ENCODE peak calls at places on chromosome 10, in nine cellular contexts. E is heart right ventricle, Z is hepatocyte, U is IMR-90, N is tibial artery, I is kidney, J is colonic mucosa, Y is lung, Q is neural progenitor cell. O is an unnamed sample. For H3K4me1, the result is how much of the 10 kb centered on the place peaks cover.

GRCh38 chr10:48623607-48624132 is 18.8 kb upstream of the ARHGAP22 start:
- DNase-seq in Z (no peak), I (no peak), Q (no peak), U (no peak), J (no peak), E (no peak), Y (no peak), N (no peak), O (no peak)

GRCh38 chr10:115566867-115567266 is 473.7 kb downstream of the ATRNL1 start:
- DNase-seq in Y (no peak), Q (no peak), E (no peak), J (no peak), I (no peak), Z (no peak), N (no peak), U (no peak), O (no peak)

GRCh38 chr10:19816420-19817250 is at the start of gene PLXDC2:
- DNase-seq in Q (peak), N (peak), Y (peak), E (peak), U (peak), Z (peak), J (peak), I (peak), O (peak)

GRCh38 chr10:129193148-129193547 is 273.9 kb upstream of the MGMT start:
- DNase-seq in Q (no peak), U (no peak), Z (no peak), Y (no peak), E (no peak), I (no peak), J (no peak), N (peak), O (no peak)

GRCh38 chr10:109861051-109861450 is 62.3 kb downstream of the XPNPEP1 start:
- DNase-seq in U (no peak), N (no peak), Q (no peak), Z (no peak), I (no peak), Y (no peak), E (no peak), J (no peak), O (no peak)

GRCh38 chr10:113104071-113104470 is 154.0 kb downstream of the TCF7L2 start:
- DNase-seq in Q (no peak), N (no peak), U (no peak), Y (no peak), Z (no peak), J (no peak), E (no peak), I (no peak), O (no peak)

GRCh38 chr10:122931088-122931958 is 20.9 kb downstream of the FAM24A start:
- DNase-seq in Y (no peak), J (no peak), N (no peak), Q (no peak), U (peak), I (no peak), Z (no peak), E (no peak), O (no peak)

GRCh38 chr10:120632047-120632446 is 175.0 kb downstream of the PLPP4 start:
- DNase-seq in Q (no peak), U (no peak), J (no peak), N (no peak), Y (no peak), E (no peak), I (no peak), Z (no peak), O (no peak)

GRCh38 chr10:61845196-61845949 is 56.1 kb upstream of the ARID5B start:
- DNase-seq in J (peak), Z (no peak), Q (no peak), E (no peak), I (no peak), Y (no peak), U (no peak), N (no peak), O (no peak)

GRCh38 chr10:95289003-95289920 is 1.5 kb downstream of the PDLIM1 start:
- DNase-seq in N (no peak), E (no peak), Q (peak), U (no peak), J (peak), Z (peak), Y (no peak), I (no peak), O (no peak)

GRCh38 chr10:26586211-26586610 is 111.3 kb upstream of the PDSS1 start:
- DNase-seq in J (no peak), U (no peak), Q (no peak), Y (no peak), Z (no peak), N (no peak), I (no peak), E (no peak), O (no peak)

GRCh38 chr10:80199828-80200227 is 5.5 kb downstream of the ANXA11 start:
- DNase-seq in U (peak), E (no peak), Y (peak), Q (no peak), Z (peak), I (no peak), J (peak), N (peak), O (no peak)

GRCh38 chr10:25059990-25060389 is 43.6 kb downstream of the THNSL1 start:
- DNase-seq in I (peak), Z (peak), J (peak), Y (peak), U (peak), E (peak), Q (no peak), N (peak), O (no peak)

GRCh38 chr10:44995914-44996633 is 4.6 kb upstream of the ZNF22 start:
- DNase-seq in N (peak), Z (no peak), I (peak), U (peak), Y (peak), J (no peak), Q (no peak), E (no peak), O (no peak)

GRCh38 chr10:48659790-48660189 is 24.9 kb upstream of the WDFY4 start:
- DNase-seq in U (no peak), E (no peak), I (no peak), Z (no peak), Q (peak), J (no peak), N (no peak), Y (no peak), O (no peak)

GRCh38 chr10:79018591-79019011 is 50.2 kb upstream of the ZMIZ1 start:
- DNase-seq in N (peak), J (no peak), Y (no peak), Z (no peak), U (peak), I (peak), Q (no peak), E (no peak), O (peak)
- H3K4me1 ChIP-seq in N (under half), J (under half), Y (under half), Z (under half), U (under half), I (under half), Q (under half), E (under half), O (under half)

GRCh38 chr10:77334501-77334900 is 303.1 kb downstream of the KCNMA1 start:
- DNase-seq in J (no peak), N (no peak), Y (no peak), Z (no peak), E (no peak), Q (no peak), U (no peak), I (no peak), O (no peak)

GRCh38 chr10:77333610-77334340 is 303.8 kb downstream of the KCNMA1 start:
- DNase-seq in Q (no peak), E (no peak), Z (peak), J (peak), N (no peak), U (peak), I (no peak), Y (no peak), O (no peak)

GRCh38 chr10:77341055-77341454 is 296.6 kb downstream of the KCNMA1 start:
- DNase-seq in I (no peak), Z (no peak), E (no peak), N (no peak), Q (no peak), U (no peak), Y (no peak), J (no peak), O (no peak)

GRCh38 chr10:77339156-77339555 is 298.5 kb downstream of the KCNMA1 start:
- DNase-seq in Z (no peak), U (no peak), Q (no peak), J (no peak), Y (no peak), I (no peak), E (no peak), N (no peak), O (no peak)
- TF ChIP-seq CTCF in Z (no peak), U (no peak), Q (no peak), J (no peak), Y (no peak), I (no peak), E (no peak), N (no peak), O (no peak)

GRCh38 chr10:131211146-131211545 is 100.4 kb downstream of the TCERG1L start:
- DNase-seq in E (no peak), N (no peak), J (no peak), I (peak), U (no peak), Y (no peak), Q (no peak), Z (no peak), O (no peak)

GRCh38 chr10:131211556-131211955 is 100.0 kb downstream of the TCERG1L start:
- DNase-seq in U (no peak), J (no peak), Y (no peak), I (peak), N (no peak), Q (no peak), E (no peak), Z (no peak), O (no peak)

GRCh38 chr10:131213651-131214505 is 97.6 kb downstream of the TCERG1L start:
- DNase-seq in Y (no peak), J (no peak), E (no peak), Z (peak), I (peak), U (no peak), N (no peak), Q (no peak), O (no peak)

GRCh38 chr10:131211965-131212619 is 99.4 kb downstream of the TCERG1L start:
- DNase-seq in N (no peak), Q (no peak), I (peak), E (no peak), Y (no peak), J (no peak), U (no peak), Z (no peak), O (no peak)

DNA sequence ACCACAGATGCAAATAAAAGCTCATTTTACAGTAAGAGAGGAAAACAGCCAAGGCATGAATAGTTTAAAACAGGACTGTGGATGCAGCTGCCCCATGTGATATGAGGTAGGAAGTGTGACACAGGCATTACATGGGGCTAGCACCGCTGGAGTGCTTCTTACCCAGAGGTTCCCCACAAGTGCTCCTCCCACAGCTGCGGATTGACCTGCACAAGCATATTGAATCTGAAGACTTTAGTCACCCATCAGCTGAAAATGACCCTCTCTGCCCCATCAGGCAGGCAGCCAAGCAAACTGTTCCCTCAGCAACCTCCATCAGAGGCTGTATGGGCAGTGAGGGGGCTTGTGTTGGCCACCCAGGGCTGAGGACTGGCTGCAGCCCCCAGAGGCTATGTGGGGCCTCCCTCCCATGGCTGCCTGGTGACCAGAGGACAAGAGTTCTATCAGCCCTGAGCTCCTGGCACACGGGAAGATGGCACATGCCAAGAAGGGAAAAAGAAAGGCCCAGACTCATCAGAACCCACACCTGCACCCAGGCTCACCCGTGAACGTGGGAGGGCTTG is 98.7 kb downstream of the TCERG1L start:
- DNase-seq in Q (no peak), Y (no peak), J (no peak), I (peak), U (no peak), N (no peak), E (no peak), Z (no peak), O (no peak)
- H3K4me1 ChIP-seq in Q (under half), Y (under half), J (under half), I (under half), U (under half), N (under half), E (under half), Z (under half), O (under half)

DNA sequence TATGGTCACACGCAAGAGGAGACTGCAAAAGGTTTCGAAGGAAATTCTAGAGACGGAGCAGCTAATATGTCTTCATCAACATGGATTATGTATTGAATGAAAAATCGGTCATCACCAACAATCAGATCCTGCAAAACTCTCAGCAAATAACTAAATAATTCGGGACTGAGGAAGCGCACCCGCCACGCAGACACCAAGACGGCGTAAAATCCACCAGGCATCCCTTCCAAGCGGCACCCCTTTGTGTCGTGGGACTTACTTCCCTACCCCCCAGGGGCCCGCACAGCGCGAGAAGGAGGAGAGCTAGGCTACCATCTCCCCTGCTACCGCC is 749 bp downstream of the ARL3 start:
- DNase-seq in Z (no peak), Q (no peak), I (no peak), N (no peak), U (peak), J (no peak), E (no peak), Y (no peak), O (no peak)
- TF ChIP-seq CTCF in Z (no peak), Q (no peak), I (no peak), N (peak), U (no peak), J (no peak), E (no peak), Y (no peak), O (no peak)

DNA sequence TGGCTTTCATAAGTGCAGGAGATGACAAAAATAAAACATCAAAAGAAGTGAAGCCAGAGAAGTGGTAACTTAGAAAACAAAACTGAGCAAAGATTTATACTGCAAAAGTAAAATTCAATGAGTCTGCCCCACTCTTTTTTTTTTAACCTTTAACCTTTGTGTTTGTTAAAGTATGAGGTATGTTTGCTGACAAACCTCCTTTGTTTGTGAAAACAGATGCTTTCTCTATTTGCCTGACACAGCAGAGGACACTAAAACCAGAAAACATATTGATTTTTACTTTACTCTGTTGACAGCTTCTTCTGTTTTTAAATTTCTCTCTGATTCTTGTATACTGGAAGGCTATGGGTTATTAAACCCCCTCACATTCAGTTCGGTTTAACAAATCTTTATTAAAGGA is 57.6 kb downstream of the SGMS1 start:
- DNase-seq in Q (no peak), Y (no peak), I (no peak), E (no peak), U (no peak), J (no peak), Z (no peak), N (no peak), O (no peak)
- H3K4me1 ChIP-seq in Q (under half), Y (under half), I (under half), E (under half), U (under half), J (under half), Z (under half), N (under half), O (under half)

O was measured in BE2C.